ENCODE peak calls at places on chromosomes 5 and 9, in seven cellular contexts. R is neural progenitor cell, S is Calu3, P is omental fat pad, O is HTR-8/SVneo, N is HuH-7.5, D is activated T-cell treated with anti-CD3 and anti-CD28 coated beads for 1 hour. I is an unnamed sample.

GRCh38 chr9:105510024-105510423 is 47.9 kb upstream of the FKTN start:
- DNase-seq in P (no peak), R (no peak), D (no peak), O (no peak), N (no peak), S (no peak), I (peak)

GRCh38 chr5:134851307-134851923 is 5.6 kb downstream of the C5orf24 start:
- DNase-seq in S (peak), R (no peak), D (no peak), P (no peak), O (peak), N (peak), I (peak)

GRCh38 chr5:51371052-51371451 is 12.2 kb upstream of the ISL1 start:
- DNase-seq in N (no peak), O (no peak), S (no peak), D (no peak), R (no peak), P (no peak), I (no peak)

GRCh38 chr5:142894749-142895148 is 124.6 kb downstream of the ARHGAP26 start:
- DNase-seq in D (no peak), R (no peak), N (no peak), S (no peak), O (no peak), P (no peak), I (peak)

GRCh38 chr9:82313697-82314096 is 325.1 kb downstream of the SPATA31D1 start:
- DNase-seq in R (no peak), D (no peak), S (no peak), O (no peak), N (peak), P (no peak), I (no peak)

GRCh38 chr9:136422876-136423275 is 12.4 kb downstream of the PMPCA start:
- DNase-seq in D (no peak), P (no peak), S (no peak), O (no peak), R (no peak), N (no peak), I (no peak)

GRCh38 chr9:128250839-128251558 is 24.8 kb downstream of the GOLGA2 start:
- DNase-seq in P (no peak), N (no peak), R (peak), O (no peak), D (no peak), S (no peak), I (no peak)

GRCh38 chr5:671459-672328 is 21.5 kb downstream of the TPPP start:
- DNase-seq in D (peak), P (no peak), R (peak), S (peak), O (peak), N (peak), I (peak)

GRCh38 chr9:88143179-88143578 is 4.9 kb upstream of the SPATA31C2 start:
- DNase-seq in O (no peak), D (no peak), P (no peak), N (no peak), S (no peak), R (no peak), I (no peak)

GRCh38 chr9:89730715-89731114 is 125.9 kb downstream of the GADD45G start:
- DNase-seq in D (no peak), P (no peak), R (no peak), O (no peak), N (peak), S (no peak), I (no peak)

I was measured in astrocyte of the spinal cord.